ENCODE peak calls at places on chromosomes 11 and 22, in seven cellular contexts. N is SJSA1; X is IMR-90; Y is stomach; R is CD8-positive, alpha-beta memory T cell; J is GM23248; Z is A673. I is an unnamed sample.
A peak's percentile ranks its signal among the peaks of the same experiment; 100 is the strongest.

GRCh38 chr11:10388096-10388495 is 67.0 kb upstream of the AMPD3 start:
- DNase-seq in N (no peak), Y (no peak), R (no peak), J (no peak), X (no peak), Z (no peak), I (no peak)

GRCh38 chr11:133525976-133526375 is 6.3 kb downstream of the OPCML start:
- DNase-seq in N (no peak), J (no peak), X (no peak), Z (no peak), R (no peak), Y (no peak), I (no peak)

GRCh38 chr11:33773399-33774355 is 643 bp downstream of the FBXO3 start:
- DNase-seq in R (peak; percentile 77), X (peak; percentile 43), Z (peak; percentile 52), J (peak; percentile 58), Y (no peak), N (peak; percentile 45), I (no peak)

GRCh38 chr11:62013266-62014157 is 46.1 kb upstream of the FTH1 start:
- DNase-seq in J (peak; percentile 76), Z (no peak), N (peak; percentile 78), X (no peak), Y (no peak), R (no peak), I (peak; percentile 72)

GRCh38 chr11:36456136-36456535 is 53.9 kb downstream of the TRAF6 start:
- DNase-seq in X (no peak), Z (no peak), R (no peak), Y (no peak), J (no peak), N (no peak), I (peak; percentile 83)

GRCh38 chr11:46918087-46918751 is at the start of gene LRP4:
- DNase-seq in X (no peak), R (no peak), Y (peak; percentile 52), N (peak; percentile 23), Z (peak; percentile 83), J (peak; percentile 69), I (no peak)

GRCh38 chr11:69130586-69131566 is 24.9 kb upstream of the SMIM38 start:
- DNase-seq in Y (peak; percentile 83), X (no peak), R (no peak), Z (peak; percentile 88), J (no peak), N (no peak), I (no peak)

GRCh38 chr22:45083659-45084305 is 74.0 kb upstream of the PHF21B start:
- DNase-seq in Z (peak; percentile 20), Y (no peak), R (no peak), N (peak; percentile 94), X (peak; percentile 81), J (peak; percentile 90), I (peak; percentile 69)

GRCh38 chr11:37509471-37509870 is 911.4 kb upstream of the RAG2 start:
- DNase-seq in J (no peak), Y (no peak), N (no peak), X (no peak), Z (no peak), R (no peak), I (no peak)

GRCh38 chr11:116697011-116697410 is 75.8 kb downstream of the BUD13 start:
- DNase-seq in X (no peak), R (no peak), Z (no peak), J (no peak), Y (no peak), N (no peak), I (no peak)

GRCh38 chr11:83241291-83241946 is 44.7 kb downstream of the CCDC90B start:
- DNase-seq in X (peak; percentile 77), N (no peak), J (peak; percentile 81), R (no peak), Z (peak; percentile 74), Y (peak; percentile 74), I (peak; percentile 57)

GRCh38 chr11:76107946-76108345 is 98.4 kb downstream of the WNT11 start:
- DNase-seq in Z (peak; percentile 44), R (no peak), X (no peak), J (peak; percentile 55), Y (no peak), N (no peak), I (peak; percentile 80)

GRCh38 chr11:65900125-65900898 is at the start of gene FOSL1:
- DNase-seq in X (peak; percentile 97), Y (peak; percentile 96), J (peak; percentile 98), Z (peak; percentile 94), R (peak; percentile 94), N (peak; percentile 100), I (peak; percentile 97)

GRCh38 chr11:122656073-122656630 is 630 bp downstream of the UBASH3B start:
- DNase-seq in N (peak; percentile 29), Y (peak; percentile 38), Z (peak; percentile 75), R (peak; percentile 56), X (peak; percentile 66), J (peak; percentile 88), I (peak; percentile 59)

GRCh38 chr11:61091373-61092279 is 10.7 kb upstream of the CD5 start:
- DNase-seq in Z (no peak), J (peak; percentile 47), Y (no peak), X (peak; percentile 12), R (no peak), N (no peak), I (peak; percentile 24)

GRCh38 chr22:20885557-20886323 is 26.9 kb downstream of the SNAP29 start:
- DNase-seq in R (no peak), Z (peak; percentile 63), Y (peak; percentile 83), J (peak; percentile 87), X (peak; percentile 82), N (peak; percentile 49), I (peak; percentile 75)

GRCh38 chr11:70201876-70202861 is 927 bp upstream of the FADD start:
- DNase-seq in Z (no peak), J (peak; percentile 53), N (no peak), X (no peak), Y (no peak), R (no peak), I (peak; percentile 62)

GRCh38 chr22:50170453-50171318 is at the start of gene PANX2:
- DNase-seq in N (no peak), X (no peak), J (peak; percentile 48), Y (no peak), Z (no peak), R (peak; percentile 49), I (no peak)

GRCh38 chr22:50171965-50172421 is 1.5 kb downstream of the PANX2 start:
- DNase-seq in J (no peak), N (no peak), R (no peak), Z (no peak), X (no peak), Y (no peak), I (no peak)

GRCh38 chr22:50169774-50170341 is 673 bp upstream of the PANX2 start:
- DNase-seq in R (peak; percentile 51), J (peak; percentile 52), Z (peak; percentile 45), X (no peak), N (no peak), Y (peak; percentile 59), I (no peak)

GRCh38 chr22:50173221-50173982 is 2.9 kb downstream of the PANX2 start:
- DNase-seq in Y (no peak), J (no peak), N (no peak), R (no peak), Z (no peak), X (no peak), I (no peak)

GRCh38 chr22:50171319-50171964 is 911 bp downstream of the PANX2 start:
- DNase-seq in Y (no peak), X (no peak), J (no peak), R (peak; percentile 46), Z (no peak), N (no peak), I (no peak)
- H3K4me3 ChIP-seq in Y (no peak overlapping the region), X (peak overlapping the region; percentile 2), J (no peak overlapping the region), R (no peak overlapping the region), Z (peak overlapping the region; percentile 54), N (no peak overlapping the region), I (no peak overlapping the region)

GRCh38 chr11:73516080-73516479 is 81.8 kb downstream of the FAM168A start:
- DNase-seq in R (no peak), N (no peak), J (no peak), Y (no peak), X (no peak), Z (no peak), I (no peak)

GRCh38 chr11:73518195-73518594 is 79.7 kb downstream of the FAM168A start:
- DNase-seq in Y (no peak), N (no peak), Z (no peak), R (no peak), X (no peak), J (no peak), I (no peak)

GRCh38 chr11:73521621-73522020 is 76.3 kb downstream of the FAM168A start:
- DNase-seq in N (peak; percentile 45), X (peak; percentile 54), Y (no peak), Z (peak; percentile 95), R (no peak), J (peak; percentile 63), I (peak; percentile 34)

GRCh38 chr11:73520358-73521061 is 77.4 kb downstream of the FAM168A start:
- DNase-seq in Y (no peak), J (no peak), N (no peak), R (no peak), X (peak; percentile 22), Z (peak; percentile 76), I (peak; percentile 24)

DNA sequence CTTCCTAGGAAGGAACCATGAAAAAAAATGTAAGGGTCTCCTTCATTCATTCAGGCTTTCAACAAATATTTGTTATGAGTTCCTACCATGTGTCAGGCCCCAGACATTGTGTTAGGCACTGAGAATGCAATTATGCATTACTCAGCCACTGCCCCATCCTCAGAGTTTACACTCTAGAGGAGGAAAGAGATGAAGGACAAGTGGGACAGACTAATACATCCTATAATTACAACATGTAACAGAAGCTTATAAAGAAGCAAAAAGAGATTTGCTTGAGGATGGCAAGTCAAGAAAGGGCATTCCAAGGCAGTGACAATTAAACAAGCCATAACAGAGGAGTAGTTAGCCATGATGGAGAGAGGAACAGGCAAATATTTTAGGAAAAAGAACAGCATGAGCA is 78.6 kb downstream of the FAM168A start:
- DNase-seq in R (no peak), N (no peak), Z (no peak), X (no peak), Y (no peak), J (no peak), I (no peak)
- H3K4me3 ChIP-seq in R (no peak overlapping the region), N (no peak overlapping the region), Z (no peak overlapping the region), X (no peak overlapping the region), Y (no peak overlapping the region), J (no peak overlapping the region), I (no peak overlapping the region)

GRCh38 chr11:95068549-95068948 is 1.8 kb downstream of the SRSF8 start:
- DNase-seq in Z (peak; percentile 95), Y (peak; percentile 81), R (peak; percentile 85), X (peak; percentile 87), N (peak; percentile 36), J (peak; percentile 94), I (peak; percentile 92)
- H3K4me3 ChIP-seq in Z (peak overlapping the region; percentile 68), Y (peak overlapping the region; percentile 87), R (peak overlapping the region; percentile 78), X (peak overlapping the region; percentile 91), N (peak overlapping the region; percentile 57), J (peak overlapping the region; percentile 99), I (peak overlapping the region; percentile 81)

DNA sequence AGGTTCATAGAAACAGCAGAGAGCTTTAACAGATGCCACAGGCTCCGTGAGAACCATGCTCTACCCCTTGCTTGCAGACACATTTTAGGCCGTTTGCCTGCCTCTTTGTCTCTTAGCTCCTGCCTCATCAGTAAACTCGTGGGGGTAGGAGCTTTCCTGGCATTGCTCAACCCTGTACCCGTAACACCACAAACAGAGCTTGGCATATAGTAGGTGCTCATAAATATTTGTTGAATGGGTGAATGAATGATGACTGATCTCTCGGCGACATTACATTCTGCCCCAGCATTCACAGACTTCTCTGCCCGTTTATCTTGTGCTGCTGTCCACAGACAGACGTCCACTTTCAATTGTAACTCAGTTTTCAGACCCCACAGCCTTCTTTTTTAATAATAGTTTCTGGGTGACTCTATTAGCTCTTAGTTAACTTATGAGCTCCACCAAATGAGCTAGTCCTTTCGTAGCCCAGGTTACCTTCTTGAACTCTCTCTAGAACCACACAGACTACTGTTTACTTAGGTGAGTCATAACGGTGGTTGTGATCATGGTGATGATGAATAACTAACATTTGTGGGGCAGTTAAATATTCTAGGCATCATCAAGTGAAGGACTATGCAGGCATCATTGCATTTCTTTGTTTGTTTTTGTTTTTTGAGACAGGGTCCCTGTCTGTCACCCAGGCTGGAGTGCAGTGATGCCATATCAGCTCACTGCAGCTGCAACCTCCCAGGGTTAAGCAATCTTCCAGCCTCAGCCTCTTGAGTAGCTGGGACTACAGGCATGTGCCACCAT is 188.4 kb downstream of the ADAMTS15 start:
- DNase-seq in R (no peak), N (peak; percentile 70), Z (no peak), X (peak; percentile 92), Y (no peak), J (peak; percentile 91), I (peak; percentile 66)
- H3K4me3 ChIP-seq in R (no peak overlapping the region), N (no peak overlapping the region), Z (no peak overlapping the region), X (no peak overlapping the region), Y (no peak overlapping the region), J (no peak overlapping the region), I (no peak overlapping the region)